ENCODE peak calls at places on chromosomes 5 and 9, in seven cellular contexts. K is H9, P is GM23338, R is GM23248, G is PC-3, F is SK-N-SH, C is neural progenitor cell. Q is an unnamed sample. For H3K79me2, the result is how much of the 10 kb centered on the place peaks cover.

GRCh38 chr5:169190860-169191259 is 110.1 kb downstream of the SLIT3 start:
- DNase-seq in K (no peak), P (no peak), R (peak), G (no peak), F (no peak), C (no peak), Q (no peak)

GRCh38 chr5:15383021-15383420 is 117.0 kb upstream of the FBXL7 start:
- DNase-seq in K (no peak), P (no peak), R (no peak), G (no peak), F (no peak), C (no peak), Q (no peak)

GRCh38 chr5:93510626-93511420 is 70.2 kb downstream of the NR2F1-AS1 start:
- DNase-seq in K (no peak), P (no peak), R (no peak), G (no peak), F (no peak), C (no peak), Q (no peak)

GRCh38 chr9:37835821-37836220 is 35.2 kb downstream of the DCAF10 start:
- DNase-seq in K (no peak), P (no peak), R (no peak), G (no peak), F (no peak), C (no peak), Q (no peak)

GRCh38 chr9:14197459-14197858 is 116.5 kb downstream of the NFIB start:
- DNase-seq in K (no peak), P (no peak), R (no peak), G (no peak), F (no peak), C (no peak), Q (no peak)

GRCh38 chr5:31192442-31192841 is 1.0 kb upstream of the CDH6 start:
- DNase-seq in K (no peak), P (no peak), R (no peak), G (no peak), F (no peak), C (peak), Q (no peak)

GRCh38 chr9:128733256-128733655 is 9.3 kb upstream of the ZDHHC12 start:
- DNase-seq in K (peak), P (peak), R (peak), G (peak), F (peak), C (peak), Q (peak)

GRCh38 chr9:98730914-98731313 is 22.2 kb upstream of the GABBR2 start:
- DNase-seq in K (no peak), P (no peak), R (no peak), G (no peak), F (no peak), C (no peak), Q (no peak)

GRCh38 chr5:169256191-169256590 is 44.7 kb downstream of the SLIT3 start:
- DNase-seq in K (no peak), P (no peak), R (no peak), G (no peak), F (no peak), C (no peak), Q (no peak)

GRCh38 chr9:130305381-130305780 is 39.8 kb downstream of the HMCN2 start:
- DNase-seq in K (no peak), P (no peak), R (peak), G (no peak), F (no peak), C (no peak), Q (no peak)

GRCh38 chr5:850511-851006 is at the start of gene ZDHHC11:
- DNase-seq in K (peak), P (peak), R (no peak), G (peak), F (peak), C (peak), Q (peak)

GRCh38 chr9:108850293-108850897 is 5.4 kb downstream of the ACTL7B start:
- DNase-seq in K (no peak), P (peak), R (peak), G (peak), F (no peak), C (no peak), Q (peak)

GRCh38 chr9:16515879-16516289 is 354.6 kb downstream of the BNC2 start:
- DNase-seq in K (peak), P (peak), R (peak), G (no peak), F (no peak), C (peak), Q (peak)

GRCh38 chr5:144469106-144469505 is 298.4 kb downstream of the KCTD16 start:
- DNase-seq in K (no peak), P (no peak), R (peak), G (no peak), F (no peak), C (no peak), Q (no peak)

GRCh38 chr5:166166071-166166470 is 2125.4 kb upstream of the WWC1 start:
- DNase-seq in K (no peak), P (peak), R (no peak), G (no peak), F (no peak), C (peak), Q (no peak)

GRCh38 chr5:157761690-157762611 is 18.4 kb downstream of the LSM11 start:
- DNase-seq in K (peak), P (peak), R (peak), G (peak), F (peak), C (peak), Q (peak)

GRCh38 chr9:108859459-108860114 is 2.5 kb upstream of the ACTL7A start:
- DNase-seq in K (no peak), P (no peak), R (no peak), G (no peak), F (no peak), C (no peak), Q (no peak)

GRCh38 chr5:2266668-2267240 is 384.0 kb upstream of the IRX4 start:
- DNase-seq in K (no peak), P (no peak), R (no peak), G (no peak), F (no peak), C (no peak), Q (no peak)

GRCh38 chr9:128764361-128764760 is 7.4 kb downstream of the ZER1 start:
- DNase-seq in K (peak), P (peak), R (no peak), G (no peak), F (no peak), C (no peak), Q (no peak)

GRCh38 chr5:59628062-59628828 is 265.3 kb downstream of the PDE4D start:
- DNase-seq in K (no peak), P (no peak), R (no peak), G (no peak), F (no peak), C (no peak), Q (no peak)

GRCh38 chr9:132694144-132694543 is 23.9 kb downstream of the GTF3C4 start:
- DNase-seq in K (peak), P (peak), R (peak), G (peak), F (no peak), C (peak), Q (no peak)

GRCh38 chr9:107175039-107175438 is 108.0 kb upstream of the RAD23B start:
- DNase-seq in K (no peak), P (no peak), R (peak), G (no peak), F (no peak), C (no peak), Q (peak)

GRCh38 chr5:166772770-166773169 is 1518.7 kb upstream of the WWC1 start:
- DNase-seq in K (no peak), P (no peak), R (peak), G (peak), F (no peak), C (no peak), Q (no peak)

GRCh38 chr5:177132504-177133118 is 962 bp upstream of the NSD1 start:
- DNase-seq in K (peak), P (peak), R (peak), G (no peak), F (peak), C (peak), Q (peak)

GRCh38 chr5:142014911-142015584 is 2.2 kb upstream of the GNPDA1 start:
- DNase-seq in K (no peak), P (peak), R (peak), G (peak), F (peak), C (peak), Q (peak)

GRCh38 chr9:8677725-8678124 is 878.1 kb upstream of the DMAC1 start:
- DNase-seq in K (no peak), P (peak), R (no peak), G (no peak), F (no peak), C (peak), Q (no peak)

GRCh38 chr5:134879456-134879855 is 5.3 kb downstream of the TXNDC15 start:
- DNase-seq in K (no peak), P (no peak), R (no peak), G (no peak), F (no peak), C (no peak), Q (no peak)
- H3K79me2 ChIP-seq in K (under half), P (under half), R (half or more), G (under half), F (half or more), C (under half), Q (half or more)

GRCh38 chr5:150411245-150411979 is 1.3 kb downstream of the CD74 start:
- DNase-seq in K (no peak), P (peak), R (peak), G (no peak), F (no peak), C (peak), Q (peak)
- H3K79me2 ChIP-seq in K (under half), P (under half), R (under half), G (under half), F (under half), C (under half), Q (under half)

GRCh38 chr9:93612796-93613154 is 36.4 kb downstream of the PHF2 start:
- DNase-seq in K (no peak), P (no peak), R (no peak), G (no peak), F (no peak), C (no peak), Q (no peak)

GRCh38 chr9:93613791-93614190 is 37.4 kb downstream of the PHF2 start:
- DNase-seq in K (no peak), P (no peak), R (no peak), G (no peak), F (no peak), C (no peak), Q (no peak)

GRCh38 chr9:93612052-93612795 is 35.8 kb downstream of the PHF2 start:
- DNase-seq in K (no peak), P (no peak), R (no peak), G (no peak), F (no peak), C (no peak), Q (no peak)

GRCh38 chr9:93614830-93615468 is 38.6 kb downstream of the PHF2 start:
- DNase-seq in K (no peak), P (no peak), R (no peak), G (no peak), F (no peak), C (no peak), Q (no peak)

DNA sequence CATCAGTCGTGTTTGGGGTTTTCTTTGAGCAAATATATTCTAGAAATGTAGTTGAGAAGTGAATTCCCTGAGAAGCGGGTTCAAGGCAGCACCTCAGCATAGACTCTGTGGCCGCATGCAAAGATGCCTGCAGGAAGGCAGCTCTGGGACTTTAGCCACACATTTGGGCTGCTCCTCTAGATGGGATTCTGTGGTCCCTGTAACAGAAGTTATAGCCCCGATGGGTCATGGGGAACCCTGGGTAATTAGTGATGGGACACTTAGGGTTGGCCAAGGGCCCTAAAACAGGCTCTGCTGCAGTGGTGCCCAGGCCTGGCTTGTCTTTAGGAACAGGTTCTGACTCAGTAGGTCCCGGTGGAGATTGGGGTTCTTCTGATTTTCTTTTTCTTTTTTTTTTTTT is 36.8 kb downstream of the PHF2 start:
- DNase-seq in K (no peak), P (no peak), R (no peak), G (no peak), F (no peak), C (no peak), Q (no peak)
- H3K79me2 ChIP-seq in K (under half), P (under half), R (half or more), G (under half), F (under half), C (under half), Q (half or more)

GRCh38 chr5:172979778-172980177 is 3.8 kb upstream of the ATP6V0E1 start:
- DNase-seq in K (no peak), P (no peak), R (peak), G (peak), F (no peak), C (no peak), Q (no peak)

GRCh38 chr5:172983542-172984243 is at the start of gene ATP6V0E1:
- DNase-seq in K (peak), P (peak), R (peak), G (peak), F (peak), C (peak), Q (peak)

GRCh38 chr5:172981931-172982330 is 1.6 kb upstream of the ATP6V0E1 start:
- DNase-seq in K (no peak), P (no peak), R (no peak), G (no peak), F (no peak), C (no peak), Q (no peak)

GRCh38 chr5:172985596-172985995 is 2.0 kb downstream of the ATP6V0E1 start:
- DNase-seq in K (no peak), P (no peak), R (peak), G (peak), F (no peak), C (no peak), Q (no peak)

GRCh38 chr5:172984244-172984953 is 828 bp downstream of the ATP6V0E1 start:
- DNase-seq in K (peak), P (peak), R (peak), G (peak), F (peak), C (peak), Q (peak)
- H3K79me2 ChIP-seq in K (under half), P (under half), R (half or more), G (half or more), F (half or more), C (half or more), Q (half or more)

DNA sequence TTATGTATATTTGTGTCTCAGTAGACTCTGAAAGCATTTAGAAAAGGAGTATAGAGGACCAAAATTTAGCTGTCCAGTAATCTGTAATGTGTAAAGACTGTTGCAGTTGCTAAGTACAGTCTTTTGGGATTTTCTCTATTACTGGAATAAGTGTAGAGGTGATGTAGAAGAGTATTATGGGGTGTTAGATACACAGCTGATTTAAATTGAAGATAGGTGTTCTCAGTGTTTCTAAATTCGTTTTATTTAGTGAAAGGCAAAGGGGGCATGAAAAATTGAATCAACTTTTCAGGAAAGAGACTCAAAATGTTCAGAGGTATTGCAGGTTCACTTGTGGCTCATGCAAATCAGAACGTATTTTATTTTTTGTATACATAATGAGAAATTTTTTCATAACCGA is 13.6 kb downstream of the SMAD5 start:
- DNase-seq in K (no peak), P (no peak), R (no peak), G (no peak), F (no peak), C (no peak), Q (no peak)
- H3K79me2 ChIP-seq in K (under half), P (half or more), R (half or more), G (half or more), F (half or more), C (half or more), Q (half or more)

GRCh38 chr5:131353991-131354390 is 90.1 kb downstream of the CDC42SE2 start:
- DNase-seq in K (no peak), P (no peak), R (no peak), G (no peak), F (no peak), C (no peak), Q (no peak)

GRCh38 chr5:131361677-131362315 is 97.9 kb downstream of the CDC42SE2 start:
- DNase-seq in K (peak), P (peak), R (no peak), G (no peak), F (no peak), C (no peak), Q (no peak)

GRCh38 chr5:131356619-131357018 is 92.8 kb downstream of the CDC42SE2 start:
- DNase-seq in K (no peak), P (no peak), R (no peak), G (no peak), F (no peak), C (no peak), Q (no peak)

GRCh38 chr5:131357739-131358561 is 94.1 kb downstream of the CDC42SE2 start:
- DNase-seq in K (no peak), P (no peak), R (no peak), G (no peak), F (no peak), C (no peak), Q (no peak)

GRCh38 chr5:131355972-131356528 is 92.2 kb downstream of the CDC42SE2 start:
- DNase-seq in K (no peak), P (no peak), R (peak), G (no peak), F (no peak), C (no peak), Q (no peak)
- H3K79me2 ChIP-seq in K (under half), P (under half), R (under half), G (under half), F (under half), C (under half), Q (under half)

DNA sequence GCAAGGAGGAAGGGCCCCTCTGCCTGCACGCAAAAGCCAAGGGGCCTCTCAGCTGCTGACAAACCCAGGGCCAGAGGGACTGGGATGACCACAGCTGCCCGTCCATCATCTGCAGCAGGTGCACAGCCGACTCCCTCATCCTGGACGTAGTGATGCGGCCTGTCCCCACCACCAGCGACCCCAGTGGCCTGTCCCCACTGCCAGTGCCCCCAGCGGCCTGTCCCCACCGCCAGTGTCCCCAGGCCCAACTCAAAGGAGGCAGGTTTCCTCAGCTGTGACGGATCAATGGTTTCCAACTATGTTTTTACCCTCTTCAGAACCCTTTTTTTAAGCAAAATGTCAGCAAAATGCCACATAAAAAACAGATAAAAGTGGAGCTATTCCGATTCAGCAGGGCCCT is 62.5 kb downstream of the VAV2 start:
- DNase-seq in K (no peak), P (no peak), R (no peak), G (no peak), F (no peak), C (no peak), Q (no peak)
- H3K79me2 ChIP-seq in K (under half), P (under half), R (under half), G (under half), F (half or more), C (under half), Q (half or more)

DNA sequence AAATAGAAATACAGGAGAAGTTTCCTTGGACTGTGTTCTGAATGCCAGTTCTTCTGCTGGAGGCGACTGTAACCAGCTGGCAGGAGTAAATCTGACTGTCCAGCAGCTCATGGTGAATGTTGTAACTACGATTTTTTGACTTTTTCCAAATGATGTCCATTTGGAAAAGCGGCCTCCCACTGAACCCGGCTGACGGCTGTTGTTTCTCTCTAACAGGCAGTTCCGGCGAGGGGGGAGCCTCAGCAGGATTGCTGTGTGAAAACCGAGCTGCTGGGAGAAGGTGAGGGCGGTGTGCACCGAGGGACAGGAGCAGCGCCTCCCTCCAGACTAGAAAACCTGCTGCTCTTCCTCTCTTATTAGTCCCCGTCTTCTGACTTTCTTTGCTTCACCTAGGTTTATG is 91.9 kb downstream of the EHMT1 start:
- DNase-seq in K (no peak), P (no peak), R (no peak), G (no peak), F (no peak), C (no peak), Q (no peak)
- H3K79me2 ChIP-seq in K (under half), P (half or more), R (half or more), G (under half), F (half or more), C (half or more), Q (half or more)

GRCh38 chr9:136527721-136528710 is 17.8 kb downstream of the NOTCH1 start:
- DNase-seq in K (no peak), P (no peak), R (peak), G (no peak), F (peak), C (peak), Q (peak)
- H3K79me2 ChIP-seq in K (under half), P (half or more), R (under half), G (under half), F (under half), C (half or more), Q (under half)

Q was measured in hepatocyte.